ENCODE peak calls at places on chromosomes 5 and 9, in eight cellular contexts. One of them, this sample, is unnamed.

GRCh38 chr5:181200816-181201215 is 4.2 kb downstream of the TRIM7 start:
- DNase-seq in activated gamma-delta T cell treated with anti-CD3 and anti-CD28 coated beads, Interleukin-2, amount 50 U/mL, for 16 hours: no peak
- DNase-seq in GM04503: no peak
- DNase-seq in MV-4-11: no peak
- DNase-seq in WTC11: peak; percentile 25
- DNase-seq in WERI-Rb-1: no peak
- DNase-seq in activated naive CD4-positive, alpha-beta T cell treated with anti-CD3 and anti-CD28 coated beads, Interleukin-2, amount 10 ng/mL, durations not matched to agents 7 days and 5 days: no peak
- DNase-seq in fibroblast of lung: no peak
- DNase-seq in this sample: no peak

GRCh38 chr9:127065592-127065991 is 56.8 kb downstream of the ANGPTL2 start:
- DNase-seq in activated naive CD4-positive, alpha-beta T cell treated with anti-CD3 and anti-CD28 coated beads, Interleukin-2, amount 10 ng/mL, durations not matched to agents 7 days and 5 days: no peak
- DNase-seq in fibroblast of lung: peak; percentile 47
- DNase-seq in WERI-Rb-1: no peak
- DNase-seq in MV-4-11: no peak
- DNase-seq in activated gamma-delta T cell treated with anti-CD3 and anti-CD28 coated beads, Interleukin-2, amount 50 U/mL, for 16 hours: no peak
- DNase-seq in GM04503: no peak
- DNase-seq in WTC11: no peak
- DNase-seq in this sample: no peak

GRCh38 chr9:138006576-138007233 is 129.1 kb downstream of the CACNA1B start:
- DNase-seq in WTC11: no peak
- DNase-seq in activated gamma-delta T cell treated with anti-CD3 and anti-CD28 coated beads, Interleukin-2, amount 50 U/mL, for 16 hours: no peak
- DNase-seq in activated naive CD4-positive, alpha-beta T cell treated with anti-CD3 and anti-CD28 coated beads, Interleukin-2, amount 10 ng/mL, durations not matched to agents 7 days and 5 days: no peak
- DNase-seq in GM04503: no peak
- DNase-seq in fibroblast of lung: no peak
- DNase-seq in MV-4-11: no peak
- DNase-seq in WERI-Rb-1: no peak
- DNase-seq in this sample: no peak

GRCh38 chr5:22293147-22293546 is 560.0 kb downstream of the CDH12 start:
- DNase-seq in WERI-Rb-1: no peak
- DNase-seq in activated gamma-delta T cell treated with anti-CD3 and anti-CD28 coated beads, Interleukin-2, amount 50 U/mL, for 16 hours: no peak
- DNase-seq in MV-4-11: no peak
- DNase-seq in fibroblast of lung: no peak
- DNase-seq in activated naive CD4-positive, alpha-beta T cell treated with anti-CD3 and anti-CD28 coated beads, Interleukin-2, amount 10 ng/mL, durations not matched to agents 7 days and 5 days: no peak
- DNase-seq in GM04503: no peak
- DNase-seq in WTC11: no peak
- DNase-seq in this sample: no peak

GRCh38 chr5:55177078-55177477 is 4.1 kb upstream of the CDC20B start:
- DNase-seq in GM04503: no peak
- DNase-seq in WTC11: no peak
- DNase-seq in fibroblast of lung: no peak
- DNase-seq in activated gamma-delta T cell treated with anti-CD3 and anti-CD28 coated beads, Interleukin-2, amount 50 U/mL, for 16 hours: no peak
- DNase-seq in MV-4-11: peak; percentile 41
- DNase-seq in WERI-Rb-1: no peak
- DNase-seq in activated naive CD4-positive, alpha-beta T cell treated with anti-CD3 and anti-CD28 coated beads, Interleukin-2, amount 10 ng/mL, durations not matched to agents 7 days and 5 days: no peak
- DNase-seq in this sample: no peak

GRCh38 chr5:9617739-9618504 is 12.2 kb downstream of the TAS2R1 start:
- DNase-seq in WERI-Rb-1: no peak
- DNase-seq in activated naive CD4-positive, alpha-beta T cell treated with anti-CD3 and anti-CD28 coated beads, Interleukin-2, amount 10 ng/mL, durations not matched to agents 7 days and 5 days: no peak
- DNase-seq in WTC11: no peak
- DNase-seq in MV-4-11: no peak
- DNase-seq in activated gamma-delta T cell treated with anti-CD3 and anti-CD28 coated beads, Interleukin-2, amount 50 U/mL, for 16 hours: no peak
- DNase-seq in fibroblast of lung: no peak
- DNase-seq in GM04503: no peak
- DNase-seq in this sample: no peak

GRCh38 chr9:93372391-93372790 is 79.1 kb upstream of the FAM120A start:
- DNase-seq in WTC11: no peak
- DNase-seq in WERI-Rb-1: no peak
- DNase-seq in activated gamma-delta T cell treated with anti-CD3 and anti-CD28 coated beads, Interleukin-2, amount 50 U/mL, for 16 hours: no peak
- DNase-seq in MV-4-11: no peak
- DNase-seq in fibroblast of lung: no peak
- DNase-seq in GM04503: no peak
- DNase-seq in activated naive CD4-positive, alpha-beta T cell treated with anti-CD3 and anti-CD28 coated beads, Interleukin-2, amount 10 ng/mL, durations not matched to agents 7 days and 5 days: no peak
- DNase-seq in this sample: no peak

GRCh38 chr5:89572696-89573095 is 689.7 kb upstream of the MEF2C start:
- DNase-seq in WTC11: no peak
- DNase-seq in activated naive CD4-positive, alpha-beta T cell treated with anti-CD3 and anti-CD28 coated beads, Interleukin-2, amount 10 ng/mL, durations not matched to agents 7 days and 5 days: no peak
- DNase-seq in MV-4-11: no peak
- DNase-seq in WERI-Rb-1: no peak
- DNase-seq in GM04503: peak; percentile 47
- DNase-seq in activated gamma-delta T cell treated with anti-CD3 and anti-CD28 coated beads, Interleukin-2, amount 50 U/mL, for 16 hours: no peak
- DNase-seq in fibroblast of lung: peak; percentile 61
- DNase-seq in this sample: no peak

GRCh38 chr9:107734231-107735014 is 244.9 kb upstream of the KLF4 start:
- DNase-seq in GM04503: peak; percentile 85
- DNase-seq in WERI-Rb-1: no peak
- DNase-seq in MV-4-11: no peak
- DNase-seq in activated gamma-delta T cell treated with anti-CD3 and anti-CD28 coated beads, Interleukin-2, amount 50 U/mL, for 16 hours: no peak
- DNase-seq in WTC11: no peak
- DNase-seq in activated naive CD4-positive, alpha-beta T cell treated with anti-CD3 and anti-CD28 coated beads, Interleukin-2, amount 10 ng/mL, durations not matched to agents 7 days and 5 days: no peak
- DNase-seq in fibroblast of lung: peak; percentile 98
- DNase-seq in this sample: no peak